ENCODE peak calls at places on chromosomes 7 and 10, in five cellular contexts. One of them, this sample, is unnamed.
A peak's percentile ranks its signal among the peaks of the same experiment; 100 is the strongest.

GRCh38 chr7:27966219-27966780 is 214.3 kb downstream of the JAZF1 start:
- DNase-seq in nephron progenitor cell: no peak
- DNase-seq in GM13976: no peak
- DNase-seq in dorsolateral prefrontal cortex: no peak
- DNase-seq in RWPE1: no peak
- DNase-seq in this sample: no peak

GRCh38 chr7:121623130-121623872 is 227.2 kb upstream of the FAM3C start:
- DNase-seq in nephron progenitor cell: no peak
- DNase-seq in GM13976: no peak
- DNase-seq in dorsolateral prefrontal cortex: no peak
- DNase-seq in RWPE1: no peak
- DNase-seq in this sample: no peak

GRCh38 chr10:16950686-16951681 is 133.8 kb upstream of the RSU1 start:
- DNase-seq in nephron progenitor cell: peak; percentile 56
- DNase-seq in GM13976: no peak
- DNase-seq in dorsolateral prefrontal cortex: no peak
- DNase-seq in RWPE1: peak; percentile 37
- DNase-seq in this sample: peak; percentile 42

GRCh38 chr10:19195698-19196097 is 147.1 kb downstream of the MALRD1 start:
- DNase-seq in nephron progenitor cell: no peak
- DNase-seq in GM13976: no peak
- DNase-seq in dorsolateral prefrontal cortex: no peak
- DNase-seq in RWPE1: no peak
- DNase-seq in this sample: no peak

GRCh38 chr10:110416776-110417732 is 80.7 kb upstream of the DUSP5 start:
- DNase-seq in nephron progenitor cell: no peak
- DNase-seq in GM13976: no peak
- DNase-seq in dorsolateral prefrontal cortex: no peak
- DNase-seq in RWPE1: peak; percentile 75
- DNase-seq in this sample: no peak

GRCh38 chr10:43888551-43888950 is 239.9 kb upstream of the ZNF32 start:
- DNase-seq in nephron progenitor cell: no peak
- DNase-seq in GM13976: no peak
- DNase-seq in dorsolateral prefrontal cortex: no peak
- DNase-seq in RWPE1: no peak
- DNase-seq in this sample: no peak

GRCh38 chr7:70042533-70042932 is 444.3 kb downstream of the AUTS2 start:
- DNase-seq in nephron progenitor cell: no peak
- DNase-seq in GM13976: no peak
- DNase-seq in dorsolateral prefrontal cortex: no peak
- DNase-seq in RWPE1: no peak
- DNase-seq in this sample: no peak

GRCh38 chr7:72805526-72806494 is 22.2 kb downstream of the TYW1B start:
- DNase-seq in nephron progenitor cell: no peak
- DNase-seq in GM13976: no peak
- DNase-seq in dorsolateral prefrontal cortex: no peak
- DNase-seq in RWPE1: no peak
- DNase-seq in this sample: no peak

GRCh38 chr7:36957620-36958019 is 233.3 kb upstream of the AOAH start:
- DNase-seq in nephron progenitor cell: no peak
- DNase-seq in GM13976: no peak
- DNase-seq in dorsolateral prefrontal cortex: no peak
- DNase-seq in RWPE1: no peak
- DNase-seq in this sample: no peak

GRCh38 chr10:112374724-112375541 is 1.0 kb downstream of the ACSL5 start:
- DNase-seq in nephron progenitor cell: peak; percentile 21
- DNase-seq in GM13976: peak; percentile 53
- DNase-seq in dorsolateral prefrontal cortex: no peak
- DNase-seq in RWPE1: no peak
- DNase-seq in this sample: no peak

GRCh38 chr7:28988818-28989595 is 30.9 kb upstream of the TRIL start:
- DNase-seq in nephron progenitor cell: no peak
- DNase-seq in GM13976: no peak
- DNase-seq in dorsolateral prefrontal cortex: no peak
- DNase-seq in RWPE1: peak; percentile 73
- DNase-seq in this sample: no peak

GRCh38 chr7:150357277-150357676 is 11.3 kb upstream of the REPIN1 start:
- DNase-seq in nephron progenitor cell: no peak
- DNase-seq in GM13976: peak; percentile 43
- DNase-seq in dorsolateral prefrontal cortex: no peak
- DNase-seq in RWPE1: no peak
- DNase-seq in this sample: no peak

GRCh38 chr10:29583674-29584073 is 51.1 kb downstream of the SVIL start:
- DNase-seq in nephron progenitor cell: no peak
- DNase-seq in GM13976: no peak
- DNase-seq in dorsolateral prefrontal cortex: no peak
- DNase-seq in RWPE1: no peak
- DNase-seq in this sample: no peak

GRCh38 chr7:90671571-90671970 is 75.5 kb downstream of the CDK14 start:
- DNase-seq in nephron progenitor cell: no peak
- DNase-seq in GM13976: no peak
- DNase-seq in dorsolateral prefrontal cortex: no peak
- DNase-seq in RWPE1: no peak
- DNase-seq in this sample: no peak

GRCh38 chr10:32972929-32973328 is 14.9 kb upstream of the ITGB1 start:
- DNase-seq in nephron progenitor cell: no peak
- DNase-seq in GM13976: no peak
- DNase-seq in dorsolateral prefrontal cortex: no peak
- DNase-seq in RWPE1: no peak
- DNase-seq in this sample: no peak

GRCh38 chr7:64879097-64879730 is 23.9 kb upstream of the ZNF273 start:
- DNase-seq in nephron progenitor cell: no peak
- DNase-seq in GM13976: no peak
- DNase-seq in dorsolateral prefrontal cortex: no peak
- DNase-seq in RWPE1: no peak
- DNase-seq in this sample: peak; percentile 1

GRCh38 chr7:134059921-134060320 is 67.2 kb upstream of the LRGUK start:
- DNase-seq in nephron progenitor cell: no peak
- DNase-seq in GM13976: no peak
- DNase-seq in dorsolateral prefrontal cortex: no peak
- DNase-seq in RWPE1: no peak
- DNase-seq in this sample: no peak

GRCh38 chr7:13279854-13280435 is 592.5 kb downstream of the ARL4A start:
- DNase-seq in nephron progenitor cell: no peak
- DNase-seq in GM13976: no peak
- DNase-seq in dorsolateral prefrontal cortex: no peak
- DNase-seq in RWPE1: peak; percentile 8
- DNase-seq in this sample: no peak

GRCh38 chr7:131500357-131500756 is 56.1 kb downstream of the PODXL start:
- DNase-seq in nephron progenitor cell: no peak
- DNase-seq in GM13976: no peak
- DNase-seq in dorsolateral prefrontal cortex: no peak
- DNase-seq in RWPE1: no peak
- DNase-seq in this sample: no peak

GRCh38 chr7:72281325-72281724 is 130.8 kb downstream of the CALN1 start:
- DNase-seq in nephron progenitor cell: no peak
- DNase-seq in GM13976: no peak
- DNase-seq in dorsolateral prefrontal cortex: no peak
- DNase-seq in RWPE1: no peak
- DNase-seq in this sample: no peak

GRCh38 chr7:1160665-1161010 is 642 bp upstream of the ZFAND2A start:
- DNase-seq in nephron progenitor cell: no peak
- DNase-seq in GM13976: peak; percentile 47
- DNase-seq in dorsolateral prefrontal cortex: no peak
- DNase-seq in RWPE1: no peak
- DNase-seq in this sample: peak; percentile 26

GRCh38 chr10:91521444-91521843 is 111.3 kb downstream of the HECTD2 start:
- DNase-seq in nephron progenitor cell: no peak
- DNase-seq in GM13976: no peak
- DNase-seq in dorsolateral prefrontal cortex: no peak
- DNase-seq in RWPE1: no peak
- DNase-seq in this sample: no peak

GRCh38 chr10:21975378-21975990 is 28.0 kb downstream of the DNAJC1 start:
- DNase-seq in nephron progenitor cell: no peak
- DNase-seq in GM13976: no peak
- DNase-seq in dorsolateral prefrontal cortex: no peak
- DNase-seq in RWPE1: no peak
- DNase-seq in this sample: no peak

GRCh38 chr7:74371381-74372059 is 82.2 kb upstream of the GTF2IRD1 start:
- DNase-seq in nephron progenitor cell: peak; percentile 56
- DNase-seq in GM13976: peak; percentile 55
- DNase-seq in dorsolateral prefrontal cortex: no peak
- DNase-seq in RWPE1: peak; percentile 32
- DNase-seq in this sample: peak; percentile 32

GRCh38 chr10:1050145-1050544 is 1.2 kb upstream of the IDI1 start:
- DNase-seq in nephron progenitor cell: peak; percentile 30
- DNase-seq in GM13976: no peak
- DNase-seq in dorsolateral prefrontal cortex: no peak
- DNase-seq in RWPE1: no peak
- DNase-seq in this sample: no peak

GRCh38 chr7:131383417-131383816 is 55.7 kb downstream of the MKLN1 start:
- DNase-seq in nephron progenitor cell: no peak
- DNase-seq in GM13976: no peak
- DNase-seq in dorsolateral prefrontal cortex: no peak
- DNase-seq in RWPE1: no peak
- DNase-seq in this sample: no peak

GRCh38 chr7:2242541-2243482 is 786 bp downstream of the NUDT1 start:
- DNase-seq in nephron progenitor cell: peak; percentile 25
- DNase-seq in GM13976: no peak
- DNase-seq in dorsolateral prefrontal cortex: no peak
- DNase-seq in RWPE1: peak; percentile 44
- DNase-seq in this sample: peak; percentile 38

GRCh38 chr7:44796034-44796503 is 412 bp upstream of the PPIA start:
- DNase-seq in nephron progenitor cell: no peak
- DNase-seq in GM13976: no peak
- DNase-seq in dorsolateral prefrontal cortex: no peak
- DNase-seq in RWPE1: peak; percentile 57
- DNase-seq in this sample: peak; percentile 71

GRCh38 chr7:28358423-28358868 is 53.9 kb upstream of the CREB5 start:
- DNase-seq in nephron progenitor cell: no peak
- DNase-seq in GM13976: no peak
- DNase-seq in dorsolateral prefrontal cortex: no peak
- DNase-seq in RWPE1: peak; percentile 80
- DNase-seq in this sample: no peak

GRCh38 chr7:32506266-32507054 is 11.2 kb downstream of the AVL9 start:
- DNase-seq in nephron progenitor cell: no peak
- DNase-seq in GM13976: no peak
- DNase-seq in dorsolateral prefrontal cortex: no peak
- DNase-seq in RWPE1: peak; percentile 84
- DNase-seq in this sample: no peak

GRCh38 chr7:105014725-105015630 is 973 bp downstream of the KMT2E start:
- DNase-seq in nephron progenitor cell: peak; percentile 33
- DNase-seq in GM13976: peak; percentile 37
- DNase-seq in dorsolateral prefrontal cortex: peak; percentile 50
- DNase-seq in RWPE1: peak; percentile 60
- DNase-seq in this sample: peak; percentile 11

GRCh38 chr7:105015631-105015965 is 1.6 kb downstream of the KMT2E start:
- DNase-seq in nephron progenitor cell: peak; percentile 21
- DNase-seq in GM13976: no peak
- DNase-seq in dorsolateral prefrontal cortex: no peak
- DNase-seq in RWPE1: peak; percentile 28
- DNase-seq in this sample: no peak

GRCh38 chr7:105013283-105013817 is 655 bp upstream of the KMT2E start:
- DNase-seq in nephron progenitor cell: peak; percentile 90
- DNase-seq in GM13976: peak; percentile 86
- DNase-seq in dorsolateral prefrontal cortex: peak; percentile 97
- DNase-seq in RWPE1: peak; percentile 87
- DNase-seq in this sample: peak; percentile 94

GRCh38 chr7:105012503-105013282 is 1.3 kb upstream of the KMT2E start:
- DNase-seq in nephron progenitor cell: peak; percentile 94
- DNase-seq in GM13976: peak; percentile 97
- DNase-seq in dorsolateral prefrontal cortex: peak; percentile 99
- DNase-seq in RWPE1: peak; percentile 99
- DNase-seq in this sample: peak; percentile 97

DNA sequence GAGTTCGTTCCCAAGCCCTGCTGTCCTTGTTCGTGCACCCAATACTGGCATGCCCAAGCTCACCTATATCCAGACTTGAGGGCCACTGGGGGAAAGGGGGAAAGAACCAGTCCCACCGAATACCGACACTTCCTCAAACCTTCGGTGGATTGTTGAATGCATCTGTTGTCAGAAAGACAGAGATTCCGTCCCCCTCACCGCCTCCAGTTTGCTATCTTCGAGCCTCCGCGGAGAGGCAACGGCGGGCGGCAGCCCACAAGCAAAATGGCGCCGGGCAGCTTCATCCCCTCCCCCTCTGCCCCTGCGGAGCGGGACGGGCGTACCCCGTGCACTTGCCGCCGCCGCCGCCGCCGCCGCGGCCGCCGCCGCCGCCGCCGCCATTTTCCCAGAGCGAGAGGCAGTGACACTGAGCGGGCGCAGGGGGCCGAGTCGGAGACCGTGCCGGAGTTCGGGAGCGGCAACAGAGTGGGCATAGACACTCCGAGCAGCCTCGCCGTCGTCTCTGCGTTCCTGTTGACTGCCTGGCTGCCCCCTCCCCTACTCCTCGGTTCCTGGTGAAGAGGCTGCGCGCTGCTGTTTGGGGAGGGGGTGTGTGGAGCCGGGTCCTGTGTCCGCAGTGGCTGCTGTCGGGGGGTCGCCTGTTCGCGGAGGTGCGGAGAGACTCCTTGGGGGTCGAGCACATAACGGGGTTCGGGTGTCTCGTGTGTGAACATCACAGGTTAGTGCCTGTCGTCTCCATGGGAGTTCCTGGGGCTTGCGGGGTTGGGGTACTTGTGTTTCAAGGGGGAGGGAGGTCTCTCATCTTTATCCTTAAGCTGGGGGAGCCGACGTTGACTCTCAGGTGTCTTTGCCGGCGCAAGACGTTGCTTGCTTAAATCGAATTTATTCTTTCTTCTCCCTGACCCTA is at the start of gene KMT2E:
- DNase-seq in nephron progenitor cell: peak; percentile 93
- DNase-seq in GM13976: peak; percentile 82
- DNase-seq in dorsolateral prefrontal cortex: peak; percentile 80
- DNase-seq in RWPE1: peak; percentile 69
- DNase-seq in this sample: peak; percentile 96
- TF ChIP-seq CTCF in nephron progenitor cell: no peak
- TF ChIP-seq CTCF in GM13976: no peak
- TF ChIP-seq CTCF in dorsolateral prefrontal cortex: no peak
- TF ChIP-seq CTCF in RWPE1: peak; percentile 5
- TF ChIP-seq CTCF in this sample: no peak

GRCh38 chr10:88230251-88230650 is 352.9 kb downstream of the RNLS start:
- DNase-seq in nephron progenitor cell: no peak
- DNase-seq in GM13976: no peak
- DNase-seq in dorsolateral prefrontal cortex: no peak
- DNase-seq in RWPE1: no peak
- DNase-seq in this sample: no peak
- TF ChIP-seq CTCF in nephron progenitor cell: no peak
- TF ChIP-seq CTCF in GM13976: no peak
- TF ChIP-seq CTCF in dorsolateral prefrontal cortex: no peak
- TF ChIP-seq CTCF in RWPE1: no peak
- TF ChIP-seq CTCF in this sample: no peak

DNA sequence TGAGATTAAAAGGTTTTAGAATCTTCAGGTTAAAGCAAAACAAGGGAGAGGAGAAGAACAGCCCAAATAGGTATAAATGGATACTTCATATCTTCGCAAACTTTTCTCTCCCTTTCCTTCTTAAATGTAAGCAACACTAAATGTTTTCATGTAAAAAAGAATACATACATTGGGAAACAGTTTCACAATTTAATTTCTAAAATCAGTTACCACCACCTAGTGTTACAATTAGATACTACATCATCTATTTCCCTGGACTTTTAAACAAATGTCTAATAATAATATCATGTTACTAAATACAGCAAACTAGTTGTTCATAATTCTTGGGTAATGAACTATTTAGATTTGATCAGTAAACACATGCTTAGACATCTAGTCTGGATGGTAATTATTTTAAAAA is 35.8 kb downstream of the MINDY3 start:
- DNase-seq in nephron progenitor cell: no peak
- DNase-seq in GM13976: no peak
- DNase-seq in dorsolateral prefrontal cortex: no peak
- DNase-seq in RWPE1: no peak
- DNase-seq in this sample: no peak
- TF ChIP-seq CTCF in nephron progenitor cell: peak; percentile 53
- TF ChIP-seq CTCF in GM13976: no peak
- TF ChIP-seq CTCF in dorsolateral prefrontal cortex: peak; percentile 60
- TF ChIP-seq CTCF in RWPE1: peak; percentile 33
- TF ChIP-seq CTCF in this sample: peak; percentile 77

GRCh38 chr10:88865281-88865876 is 13.7 kb upstream of the ANKRD22 start:
- DNase-seq in nephron progenitor cell: no peak
- DNase-seq in GM13976: no peak
- DNase-seq in dorsolateral prefrontal cortex: no peak
- DNase-seq in RWPE1: peak; percentile 46
- DNase-seq in this sample: no peak
- TF ChIP-seq CTCF in nephron progenitor cell: no peak
- TF ChIP-seq CTCF in GM13976: no peak
- TF ChIP-seq CTCF in dorsolateral prefrontal cortex: no peak
- TF ChIP-seq CTCF in RWPE1: no peak
- TF ChIP-seq CTCF in this sample: no peak

This sample was measured in endothelial cell.